ENCODE peak calls at places on chromosomes 1 and 21, in four cellular contexts. Y is EL, V is activated T-cell treated with anti-CD3 and anti-CD28 coated beads for 1 hour, L is SHP77. D is an unnamed sample.

GRCh38 chr21:29827236-29827635 is 112.6 kb downstream of the GRIK1 start:
- DNase-seq in Y (no peak), V (no peak), L (no peak), D (no peak)

GRCh38 chr1:111666828-111667227 is 47.2 kb downstream of the RAP1A start:
- DNase-seq in Y (no peak), V (no peak), L (no peak), D (no peak)

GRCh38 chr1:31904339-31905092 is 33.7 kb downstream of the PTP4A2 start:
- DNase-seq in Y (peak), V (no peak), L (no peak), D (no peak)

GRCh38 chr1:154404984-154405761 is at the start of gene IL6R:
- DNase-seq in Y (peak), V (peak), L (peak), D (peak)

GRCh38 chr1:197915217-197915616 is 2.0 kb upstream of the LHX9 start:
- DNase-seq in Y (no peak), V (no peak), L (no peak), D (peak)

GRCh38 chr21:38012700-38013099 is 96.4 kb upstream of the KCNJ6 start:
- DNase-seq in Y (no peak), V (no peak), L (no peak), D (no peak)

GRCh38 chr1:26349196-26349885 is 4.6 kb downstream of the CRYBG2 start:
- DNase-seq in Y (peak), V (no peak), L (no peak), D (peak)

GRCh38 chr1:32332290-32333079 is 3.5 kb downstream of the MARCKSL1 start:
- DNase-seq in Y (no peak), V (no peak), L (no peak), D (no peak)

GRCh38 chr1:154256666-154257065 is 15.8 kb upstream of the HAX1 start:
- DNase-seq in Y (no peak), V (no peak), L (no peak), D (no peak)

GRCh38 chr1:78651247-78651646 is 1.6 kb downstream of the IFI44 start:
- DNase-seq in Y (peak), V (no peak), L (peak), D (no peak)

GRCh38 chr1:18957136-18957521 is 653 bp upstream of the IFFO2 start:
- DNase-seq in Y (no peak), V (no peak), L (no peak), D (no peak)

GRCh38 chr1:161934278-161934608 is 89.4 kb downstream of the OLFML2B start:
- DNase-seq in Y (no peak), V (no peak), L (no peak), D (no peak)

GRCh38 chr1:201066986-201067385 is 43.5 kb upstream of the KIF21B start:
- DNase-seq in Y (no peak), V (no peak), L (no peak), D (no peak)

GRCh38 chr1:8202182-8202905 is 115.6 kb upstream of the SLC45A1 start:
- DNase-seq in Y (peak), V (no peak), L (peak), D (no peak)

GRCh38 chr21:25005388-25005787 is 601.9 kb downstream of the MRPL39 start:
- DNase-seq in Y (no peak), V (no peak), L (no peak), D (no peak)

GRCh38 chr1:155514582-155515187 is 47.9 kb downstream of the ASH1L start:
- DNase-seq in Y (no peak), V (no peak), L (no peak), D (no peak)

GRCh38 chr1:209673631-209674417 is 1.4 kb upstream of the G0S2 start:
- DNase-seq in Y (no peak), V (no peak), L (no peak), D (no peak)

GRCh38 chr1:23908453-23909341 is 4.5 kb downstream of the CNR2 start:
- DNase-seq in Y (no peak), V (peak), L (no peak), D (no peak)

GRCh38 chr1:52444465-52444864 is 40.1 kb downstream of the PRPF38A start:
- DNase-seq in Y (no peak), V (no peak), L (no peak), D (no peak)

GRCh38 chr1:44154665-44155064 is 13.2 kb upstream of the KLF18 start:
- DNase-seq in Y (peak), V (no peak), L (no peak), D (no peak)

GRCh38 chr1:13968361-13968760 is 268.4 kb downstream of the PRDM2 start:
- DNase-seq in Y (no peak), V (no peak), L (no peak), D (no peak)

GRCh38 chr1:38131024-38131585 is 84.5 kb upstream of the POU3F1 start:
- DNase-seq in Y (peak), V (no peak), L (no peak), D (no peak)

GRCh38 chr1:81998165-81998564 is 197.4 kb downstream of the ADGRL2 start:
- DNase-seq in Y (no peak), V (no peak), L (no peak), D (no peak)

GRCh38 chr1:51564124-51564523 is 45.1 kb upstream of the EPS15 start:
- DNase-seq in Y (peak), V (no peak), L (no peak), D (no peak)

GRCh38 chr1:94593611-94594010 is 52.1 kb upstream of the F3 start:
- DNase-seq in Y (no peak), V (no peak), L (no peak), D (no peak)

GRCh38 chr21:38807481-38807880 is 1.8 kb downstream of the ETS2 start:
- DNase-seq in Y (peak), V (no peak), L (no peak), D (no peak)

GRCh38 chr1:243740255-243740999 is 109.6 kb downstream of the AKT3 start:
- DNase-seq in Y (peak), V (no peak), L (no peak), D (no peak)

GRCh38 chr1:179058343-179059184 is 23.3 kb upstream of the TOR3A start:
- DNase-seq in Y (peak), V (no peak), L (no peak), D (no peak)

D was measured in ecto neural progenitor cell.